ENCODE peak calls at places on chromosome 17, in six cellular contexts. A, V, B, U, D and W are unnamed samples.

GRCh38 chr17:18141210-18141803 is 32.8 kb downstream of the MYO15A start:
- DNase-seq in A (peak), V (peak), B (no peak), U (peak), D (peak), W (peak)

GRCh38 chr17:66953661-66954060 is 10.8 kb upstream of the CACNG4 start:
- DNase-seq in A (no peak), V (no peak), B (no peak), U (no peak), D (no peak), W (peak)

GRCh38 chr17:50661795-50662391 is 27.2 kb downstream of the ABCC3 start:
- DNase-seq in A (no peak), V (peak), B (peak), U (peak), D (no peak), W (peak)

GRCh38 chr17:46009681-46010596 is 10.9 kb downstream of the STH start:
- DNase-seq in A (no peak), V (peak), B (no peak), U (no peak), D (no peak), W (no peak)

GRCh38 chr17:66531826-66532439 is 229.5 kb downstream of the PRKCA start:
- DNase-seq in A (no peak), V (no peak), B (no peak), U (no peak), D (no peak), W (no peak)

GRCh38 chr17:67474081-67474661 is 97.1 kb downstream of the PITPNC1 start:
- DNase-seq in A (no peak), V (peak), B (peak), U (no peak), D (no peak), W (no peak)

GRCh38 chr17:72385482-72385881 is 264.7 kb downstream of the SOX9 start:
- DNase-seq in A (no peak), V (no peak), B (no peak), U (no peak), D (no peak), W (no peak)

GRCh38 chr17:8362651-8363332 is 13.7 kb downstream of the KRABD2 start:
- DNase-seq in A (no peak), V (peak), B (no peak), U (no peak), D (no peak), W (no peak)

GRCh38 chr17:76554131-76554530 is 14.3 kb downstream of the PRCD start:
- DNase-seq in A (no peak), V (no peak), B (no peak), U (no peak), D (peak), W (peak)

GRCh38 chr17:75878174-75878998 is at the start of gene TRIM47:
- DNase-seq in A (no peak), V (peak), B (peak), U (peak), D (peak), W (no peak)

GRCh38 chr17:49108318-49108717 is 24.3 kb upstream of the B4GALNT2 start:
- DNase-seq in A (no peak), V (peak), B (no peak), U (no peak), D (peak), W (peak)

GRCh38 chr17:36055921-36056320 is 8.2 kb upstream of the CCL18 start:
- DNase-seq in A (no peak), V (no peak), B (no peak), U (no peak), D (no peak), W (no peak)

GRCh38 chr17:43576563-43577229 is 30.6 kb upstream of the ETV4 start:
- DNase-seq in A (peak), V (peak), B (peak), U (peak), D (peak), W (peak)

GRCh38 chr17:80854220-80854619 is 137.4 kb upstream of the CHMP6 start:
- DNase-seq in A (no peak), V (no peak), B (peak), U (no peak), D (no peak), W (no peak)

GRCh38 chr17:41647940-41648410 is 23.6 kb upstream of the KRT17 start:
- DNase-seq in A (peak), V (peak), B (peak), U (peak), D (peak), W (peak)

GRCh38 chr17:57954421-57955182 is 610 bp downstream of the CUEDC1 start:
- DNase-seq in A (no peak), V (no peak), B (peak), U (peak), D (peak), W (peak)

GRCh38 chr17:30187528-30187927 is 48.0 kb downstream of the SLC6A4 start:
- DNase-seq in A (no peak), V (no peak), B (no peak), U (no peak), D (no peak), W (no peak)

GRCh38 chr17:181213-182163 is at the start of gene DOC2B:
- DNase-seq in A (no peak), V (no peak), B (no peak), U (peak), D (peak), W (peak)

GRCh38 chr17:49968380-49969133 is 433 bp upstream of the DLX4 start:
- DNase-seq in A (peak), V (peak), B (no peak), U (peak), D (no peak), W (peak)

GRCh38 chr17:68035131-68035522 is 408 bp upstream of the KPNA2 start:
- DNase-seq in A (no peak), V (peak), B (peak), U (peak), D (peak), W (no peak)

GRCh38 chr17:27494192-27495091 is 38.2 kb downstream of the KSR1 start:
- DNase-seq in A (no peak), V (no peak), B (peak), U (no peak), D (peak), W (peak)

GRCh38 chr17:56785997-56786680 is 47.6 kb downstream of the C17orf67 start:
- DNase-seq in A (no peak), V (no peak), B (no peak), U (no peak), D (no peak), W (peak)

GRCh38 chr17:38879878-38880727 is 10.2 kb downstream of the LASP1 start:
- DNase-seq in A (no peak), V (peak), B (peak), U (peak), D (no peak), W (peak)

GRCh38 chr17:50274142-50274944 is at the start of gene TMEM92:
- DNase-seq in A (no peak), V (no peak), B (no peak), U (peak), D (no peak), W (peak)

GRCh38 chr17:49915670-49916069 is 53.3 kb upstream of the DLX4 start:
- DNase-seq in A (no peak), V (no peak), B (no peak), U (no peak), D (no peak), W (no peak)

GRCh38 chr17:77915594-77916021 is 42.9 kb upstream of the TNRC6C start:
- DNase-seq in A (no peak), V (no peak), B (peak), U (no peak), D (no peak), W (no peak)

GRCh38 chr17:30380106-30380420 is 1.3 kb downstream of the CPD start:
- DNase-seq in A (peak), V (no peak), B (no peak), U (no peak), D (no peak), W (peak)

GRCh38 chr17:31048142-31048541 is 46.6 kb upstream of the NF1 start:
- DNase-seq in A (no peak), V (no peak), B (no peak), U (no peak), D (no peak), W (no peak)

GRCh38 chr17:35804658-35805192 is 4.6 kb upstream of the TAF15 start:
- DNase-seq in A (peak), V (peak), B (peak), U (peak), D (peak), W (peak)

GRCh38 chr17:7774037-7774659 is 56.6 kb downstream of the DNAH2 start:
- DNase-seq in A (no peak), V (peak), B (no peak), U (no peak), D (no peak), W (no peak)

GRCh38 chr17:10022416-10022815 is 117.3 kb upstream of the RCVRN start:
- DNase-seq in A (no peak), V (no peak), B (no peak), U (no peak), D (no peak), W (no peak)

GRCh38 chr17:7440823-7441174 is 1.5 kb downstream of the FGF11 start:
- DNase-seq in A (peak), V (no peak), B (no peak), U (peak), D (peak), W (no peak)

GRCh38 chr17:41451154-41451728 is 10.5 kb upstream of the KRT38 start:
- DNase-seq in A (no peak), V (no peak), B (no peak), U (no peak), D (no peak), W (no peak)

GRCh38 chr17:39219647-39220154 is 6.0 kb downstream of the STAC2 start:
- DNase-seq in A (no peak), V (no peak), B (no peak), U (no peak), D (peak), W (peak)

GRCh38 chr17:15981208-15981607 is 18.3 kb downstream of the ZSWIM7 start:
- DNase-seq in A (peak), V (no peak), B (no peak), U (no peak), D (no peak), W (no peak)